ENCODE peak calls at places on chromosomes 16 and 17, in seven cellular contexts. V, P, M, W, J, A and G are unnamed samples.

GRCh38 chr16:79589495-79590134 is 10.9 kb downstream of the MAF start:
- ATAC-seq in V (no peak), P (no peak), M (peak; percentile 27), W (no peak), J (peak; percentile 14), A (peak; percentile 7), G (peak; percentile 51)

GRCh38 chr17:57004944-57005579 is 27.1 kb downstream of the SCPEP1 start:
- ATAC-seq in V (peak; percentile 60), P (peak; percentile 62), M (peak; percentile 54), W (peak; percentile 88), J (no peak), A (peak; percentile 56), G (peak; percentile 92)

GRCh38 chr16:2482181-2483107 is 7.5 kb downstream of the TBC1D24 start:
- ATAC-seq in V (no peak), P (no peak), M (no peak), W (no peak), J (no peak), A (no peak), G (no peak)

GRCh38 chr17:18203308-18203707 is 19.7 kb downstream of the ALKBH5 start:
- ATAC-seq in V (no peak), P (no peak), M (no peak), W (no peak), J (no peak), A (peak; percentile 93), G (no peak)

GRCh38 chr16:10619271-10619849 is 39.0 kb upstream of the EMP2 start:
- ATAC-seq in V (no peak), P (no peak), M (no peak), W (peak; percentile 92), J (no peak), A (no peak), G (peak; percentile 49)

GRCh38 chr16:391885-392335 is 5.1 kb upstream of the NME4 start:
- ATAC-seq in V (peak; percentile 78), P (peak; percentile 95), M (peak; percentile 89), W (peak; percentile 80), J (peak; percentile 85), A (peak; percentile 92), G (peak; percentile 79)

GRCh38 chr16:11090947-11091785 is 146.8 kb downstream of the CLEC16A start:
- ATAC-seq in V (peak; percentile 28), P (no peak), M (no peak), W (no peak), J (no peak), A (no peak), G (no peak)

GRCh38 chr16:83653785-83654184 is 154.0 kb upstream of the HSBP1 start:
- ATAC-seq in V (no peak), P (no peak), M (no peak), W (no peak), J (no peak), A (no peak), G (no peak)

GRCh38 chr16:80803341-80804060 is 897 bp downstream of the CDYL2 start:
- ATAC-seq in V (peak; percentile 27), P (peak; percentile 48), M (peak; percentile 52), W (peak; percentile 42), J (peak; percentile 17), A (peak; percentile 36), G (peak; percentile 39)

GRCh38 chr17:29694923-29695563 is 72.3 kb upstream of the CORO6 start:
- ATAC-seq in V (no peak), P (no peak), M (no peak), W (no peak), J (no peak), A (no peak), G (no peak)

GRCh38 chr17:81110488-81111040 is 54.7 kb upstream of the PVALEF start:
- ATAC-seq in V (no peak), P (no peak), M (no peak), W (no peak), J (no peak), A (no peak), G (no peak)

GRCh38 chr17:49746791-49747490 is 17.0 kb downstream of the FAM117A start:
- ATAC-seq in V (peak; percentile 71), P (peak; percentile 59), M (peak; percentile 64), W (peak; percentile 57), J (peak; percentile 73), A (peak; percentile 27), G (peak; percentile 82)

GRCh38 chr17:33084755-33085154 is 93.1 kb downstream of the SPACA3 start:
- ATAC-seq in V (no peak), P (no peak), M (no peak), W (no peak), J (no peak), A (no peak), G (no peak)

GRCh38 chr17:17983376-17983775 is 10.7 kb downstream of the DRC3 start:
- ATAC-seq in V (no peak), P (no peak), M (no peak), W (no peak), J (no peak), A (peak; percentile 17), G (no peak)

GRCh38 chr17:60680754-60681153 is 3.1 kb downstream of the BCAS3 start:
- ATAC-seq in V (no peak), P (no peak), M (no peak), W (no peak), J (no peak), A (no peak), G (no peak)

GRCh38 chr16:74903882-74904678 is 80.8 kb downstream of the WDR59 start:
- ATAC-seq in V (no peak), P (no peak), M (no peak), W (no peak), J (no peak), A (no peak), G (no peak)

GRCh38 chr16:84729716-84730320 is 30.0 kb downstream of the USP10 start:
- ATAC-seq in V (no peak), P (no peak), M (no peak), W (no peak), J (no peak), A (no peak), G (no peak)

GRCh38 chr17:56185905-56186783 is 32.9 kb downstream of the ANKFN1 start:
- ATAC-seq in V (no peak), P (no peak), M (no peak), W (no peak), J (no peak), A (no peak), G (no peak)

GRCh38 chr16:87416826-87417471 is 24.8 kb downstream of the MAP1LC3B start:
- ATAC-seq in V (no peak), P (no peak), M (no peak), W (no peak), J (no peak), A (peak; percentile 29), G (no peak)

GRCh38 chr17:47235506-47235905 is 18.1 kb upstream of the ITGB3 start:
- ATAC-seq in V (no peak), P (no peak), M (no peak), W (no peak), J (no peak), A (no peak), G (no peak)

GRCh38 chr16:76175718-76176117 is 101.5 kb upstream of the CNTNAP4 start:
- ATAC-seq in V (no peak), P (no peak), M (no peak), W (no peak), J (no peak), A (no peak), G (no peak)

GRCh38 chr17:59353106-59353854 is 21.8 kb downstream of the YPEL2 start:
- ATAC-seq in V (peak; percentile 84), P (peak; percentile 56), M (peak; percentile 52), W (no peak), J (peak; percentile 32), A (no peak), G (no peak)

GRCh38 chr17:42130310-42130936 is 7.8 kb downstream of the HSPB9 start:
- ATAC-seq in V (no peak), P (no peak), M (no peak), W (no peak), J (no peak), A (no peak), G (no peak)

GRCh38 chr16:51526622-51527021 is 375.6 kb upstream of the SALL1 start:
- ATAC-seq in V (no peak), P (no peak), M (no peak), W (no peak), J (no peak), A (peak; percentile 47), G (no peak)

GRCh38 chr17:78307887-78308633 is 51.8 kb downstream of the SOCS3 start:
- ATAC-seq in V (no peak), P (no peak), M (no peak), W (no peak), J (no peak), A (peak; percentile 92), G (no peak)

GRCh38 chr17:19713462-19713861 is 2.9 kb downstream of the SLC47A2 start:
- ATAC-seq in V (no peak), P (no peak), M (no peak), W (no peak), J (no peak), A (no peak), G (no peak)

GRCh38 chr17:2087597-2088211 is 32.8 kb downstream of the HIC1 start:
- ATAC-seq in V (peak; percentile 40), P (peak; percentile 37), M (peak; percentile 66), W (peak; percentile 71), J (peak; percentile 32), A (peak; percentile 25), G (peak; percentile 82)

GRCh38 chr16:534856-535445 is 7.4 kb downstream of the CAPN15 start:
- ATAC-seq in V (no peak), P (no peak), M (no peak), W (no peak), J (no peak), A (peak; percentile 59), G (no peak)

GRCh38 chr17:47729486-47729885 is 3.5 kb upstream of the TBX21 start:
- ATAC-seq in V (no peak), P (no peak), M (no peak), W (no peak), J (no peak), A (no peak), G (no peak)

GRCh38 chr17:20189322-20189721 is 180.2 kb downstream of the SPECC1 start:
- ATAC-seq in V (no peak), P (no peak), M (no peak), W (no peak), J (no peak), A (no peak), G (no peak)

GRCh38 chr17:39270923-39271322 is 45.2 kb upstream of the STAC2 start:
- ATAC-seq in V (no peak), P (no peak), M (no peak), W (no peak), J (no peak), A (peak; percentile 40), G (no peak)

GRCh38 chr16:4342866-4343744 is 8.0 kb downstream of the PAM16 start:
- ATAC-seq in V (no peak), P (no peak), M (no peak), W (no peak), J (no peak), A (no peak), G (no peak)

GRCh38 chr16:14071576-14072271 is 605 bp downstream of the MRTFB start:
- ATAC-seq in V (peak; percentile 50), P (peak; percentile 38), M (peak; percentile 40), W (peak; percentile 71), J (peak; percentile 26), A (peak; percentile 11), G (peak; percentile 68)

GRCh38 chr17:41645371-41646063 is 21.1 kb upstream of the KRT17 start:
- ATAC-seq in V (no peak), P (no peak), M (no peak), W (no peak), J (no peak), A (no peak), G (no peak)

GRCh38 chr16:87065781-87066694 is 251.2 kb downstream of the C16orf95 start:
- ATAC-seq in V (no peak), P (no peak), M (no peak), W (no peak), J (no peak), A (no peak), G (no peak)

GRCh38 chr17:61122356-61122913 is 277.2 kb upstream of the TBX2 start:
- ATAC-seq in V (no peak), P (no peak), M (no peak), W (no peak), J (no peak), A (no peak), G (no peak)